ENCODE peak calls at places on chromosomes 7 and 10, in nine cellular contexts. One of them, this sample, is unnamed.
A peak's percentile ranks its signal among the peaks of the same experiment; 100 is the strongest.

GRCh38 chr10:92483539-92483938 is 90.4 kb downstream of the IDE start:
- DNase-seq in stimulated activated CD4-positive, alpha-beta T cell treated with anti-CD3 and anti-CD28 coated beads, Interleukin-1b, Interleukin-23, amount 100 ng/mL, for 4 hours: no peak
- DNase-seq in MCF 10A: no peak
- DNase-seq in heart left ventricle: no peak
- DNase-seq in HAP-1: no peak
- DNase-seq in Daoy: no peak
- DNase-seq in WERI-Rb-1: no peak
- DNase-seq in left colon: no peak
- DNase-seq in H4: no peak
- DNase-seq in this sample: no peak

GRCh38 chr10:114749014-114749413 is 72.6 kb upstream of the FHIP2A start:
- DNase-seq in HAP-1: no peak
- DNase-seq in stimulated activated CD4-positive, alpha-beta T cell treated with anti-CD3 and anti-CD28 coated beads, Interleukin-1b, Interleukin-23, amount 100 ng/mL, for 4 hours: no peak
- DNase-seq in Daoy: no peak
- DNase-seq in heart left ventricle: no peak
- DNase-seq in left colon: no peak
- DNase-seq in H4: no peak
- DNase-seq in WERI-Rb-1: no peak
- DNase-seq in MCF 10A: no peak
- DNase-seq in this sample: no peak

GRCh38 chr7:91571601-91572000 is 307.4 kb downstream of the FZD1 start:
- DNase-seq in Daoy: no peak
- DNase-seq in WERI-Rb-1: no peak
- DNase-seq in left colon: no peak
- DNase-seq in heart left ventricle: no peak
- DNase-seq in MCF 10A: no peak
- DNase-seq in H4: no peak
- DNase-seq in stimulated activated CD4-positive, alpha-beta T cell treated with anti-CD3 and anti-CD28 coated beads, Interleukin-1b, Interleukin-23, amount 100 ng/mL, for 4 hours: no peak
- DNase-seq in HAP-1: no peak
- DNase-seq in this sample: no peak

GRCh38 chr7:134780166-134780853 is 876 bp downstream of the CALD1 start:
- DNase-seq in WERI-Rb-1: no peak
- DNase-seq in H4: no peak
- DNase-seq in Daoy: no peak
- DNase-seq in HAP-1: no peak
- DNase-seq in left colon: no peak
- DNase-seq in stimulated activated CD4-positive, alpha-beta T cell treated with anti-CD3 and anti-CD28 coated beads, Interleukin-1b, Interleukin-23, amount 100 ng/mL, for 4 hours: no peak
- DNase-seq in heart left ventricle: no peak
- DNase-seq in MCF 10A: peak; percentile 18
- DNase-seq in this sample: no peak

GRCh38 chr7:150405584-150406310 is 26.6 kb downstream of the ZNF775 start:
- DNase-seq in WERI-Rb-1: no peak
- DNase-seq in stimulated activated CD4-positive, alpha-beta T cell treated with anti-CD3 and anti-CD28 coated beads, Interleukin-1b, Interleukin-23, amount 100 ng/mL, for 4 hours: peak; percentile 12
- DNase-seq in H4: no peak
- DNase-seq in MCF 10A: no peak
- DNase-seq in Daoy: no peak
- DNase-seq in heart left ventricle: peak; percentile 24
- DNase-seq in HAP-1: no peak
- DNase-seq in left colon: no peak
- DNase-seq in this sample: no peak

GRCh38 chr7:107446988-107447387 is 22.9 kb upstream of the GPR22 start:
- DNase-seq in MCF 10A: peak; percentile 33
- DNase-seq in Daoy: peak; percentile 39
- DNase-seq in WERI-Rb-1: no peak
- DNase-seq in HAP-1: no peak
- DNase-seq in heart left ventricle: no peak
- DNase-seq in H4: no peak
- DNase-seq in left colon: no peak
- DNase-seq in stimulated activated CD4-positive, alpha-beta T cell treated with anti-CD3 and anti-CD28 coated beads, Interleukin-1b, Interleukin-23, amount 100 ng/mL, for 4 hours: no peak
- DNase-seq in this sample: peak; percentile 15

GRCh38 chr10:97851341-97852001 is 1.8 kb downstream of the GOLGA7B start:
- DNase-seq in HAP-1: no peak
- DNase-seq in WERI-Rb-1: no peak
- DNase-seq in stimulated activated CD4-positive, alpha-beta T cell treated with anti-CD3 and anti-CD28 coated beads, Interleukin-1b, Interleukin-23, amount 100 ng/mL, for 4 hours: no peak
- DNase-seq in MCF 10A: no peak
- DNase-seq in H4: no peak
- DNase-seq in left colon: no peak
- DNase-seq in Daoy: no peak
- DNase-seq in heart left ventricle: no peak
- DNase-seq in this sample: no peak

GRCh38 chr10:88150338-88150737 is 286.9 kb downstream of the PTEN start:
- DNase-seq in WERI-Rb-1: no peak
- DNase-seq in heart left ventricle: no peak
- DNase-seq in HAP-1: no peak
- DNase-seq in stimulated activated CD4-positive, alpha-beta T cell treated with anti-CD3 and anti-CD28 coated beads, Interleukin-1b, Interleukin-23, amount 100 ng/mL, for 4 hours: no peak
- DNase-seq in MCF 10A: peak; percentile 87
- DNase-seq in H4: no peak
- DNase-seq in Daoy: peak; percentile 53
- DNase-seq in left colon: no peak
- DNase-seq in this sample: no peak

GRCh38 chr10:116431598-116431997 is 4.0 kb downstream of the PNLIPRP3 start:
- DNase-seq in H4: no peak
- DNase-seq in HAP-1: no peak
- DNase-seq in stimulated activated CD4-positive, alpha-beta T cell treated with anti-CD3 and anti-CD28 coated beads, Interleukin-1b, Interleukin-23, amount 100 ng/mL, for 4 hours: no peak
- DNase-seq in heart left ventricle: no peak
- DNase-seq in WERI-Rb-1: no peak
- DNase-seq in Daoy: no peak
- DNase-seq in MCF 10A: no peak
- DNase-seq in left colon: no peak
- DNase-seq in this sample: no peak

This sample was measured in keratinocyte.